ENCODE peak calls at places on chromosomes 1 and 21, in nine cellular contexts. One of them, this sample, is unnamed.

GRCh38 chr1:1361982-1362423 is 3.6 kb upstream of the MXRA8 start:
- DNase-seq in HepG2: peak
- DNase-seq in stomach: no peak
- DNase-seq in GM12878: no peak
- DNase-seq in sigmoid colon: peak
- DNase-seq in suprapubic skin: no peak
- DNase-seq in H1: no peak
- DNase-seq in ovary: no peak
- DNase-seq in A549: no peak
- DNase-seq in this sample: peak

GRCh38 chr1:53735681-53736080 is 3.3 kb downstream of the GLIS1 start:
- DNase-seq in H1: no peak
- DNase-seq in sigmoid colon: no peak
- DNase-seq in GM12878: no peak
- DNase-seq in A549: no peak
- DNase-seq in suprapubic skin: no peak
- DNase-seq in stomach: no peak
- DNase-seq in HepG2: no peak
- DNase-seq in ovary: no peak
- DNase-seq in this sample: no peak

GRCh38 chr1:8516278-8516777 is 198.4 kb downstream of the SLC45A1 start:
- DNase-seq in GM12878: no peak
- DNase-seq in ovary: no peak
- DNase-seq in suprapubic skin: no peak
- DNase-seq in HepG2: no peak
- DNase-seq in stomach: no peak
- DNase-seq in H1: no peak
- DNase-seq in sigmoid colon: no peak
- DNase-seq in A549: no peak
- DNase-seq in this sample: no peak

GRCh38 chr1:1068077-1068373 is 6.1 kb downstream of the RNF223 start:
- DNase-seq in GM12878: no peak
- DNase-seq in A549: no peak
- DNase-seq in ovary: no peak
- DNase-seq in H1: no peak
- DNase-seq in HepG2: no peak
- DNase-seq in sigmoid colon: no peak
- DNase-seq in stomach: no peak
- DNase-seq in suprapubic skin: no peak
- DNase-seq in this sample: no peak

GRCh38 chr1:233904979-233905415 is 521 bp downstream of the SLC35F3 start:
- DNase-seq in H1: peak
- DNase-seq in stomach: no peak
- DNase-seq in HepG2: no peak
- DNase-seq in sigmoid colon: no peak
- DNase-seq in A549: no peak
- DNase-seq in ovary: peak
- DNase-seq in GM12878: no peak
- DNase-seq in suprapubic skin: no peak
- DNase-seq in this sample: no peak

GRCh38 chr1:7885513-7886298 is 32.8 kb upstream of the UTS2 start:
- DNase-seq in HepG2: no peak
- DNase-seq in A549: no peak
- DNase-seq in GM12878: no peak
- DNase-seq in stomach: peak
- DNase-seq in ovary: no peak
- DNase-seq in suprapubic skin: no peak
- DNase-seq in H1: peak
- DNase-seq in sigmoid colon: no peak
- DNase-seq in this sample: peak

GRCh38 chr21:15935530-15935929 is 205.7 kb downstream of the USP25 start:
- DNase-seq in HepG2: no peak
- DNase-seq in suprapubic skin: no peak
- DNase-seq in H1: no peak
- DNase-seq in GM12878: no peak
- DNase-seq in sigmoid colon: no peak
- DNase-seq in A549: no peak
- DNase-seq in ovary: no peak
- DNase-seq in stomach: no peak
- DNase-seq in this sample: no peak

GRCh38 chr21:31284797-31285397 is 59.2 kb downstream of the TIAM1 start:
- DNase-seq in sigmoid colon: no peak
- DNase-seq in HepG2: no peak
- DNase-seq in suprapubic skin: no peak
- DNase-seq in stomach: no peak
- DNase-seq in GM12878: no peak
- DNase-seq in A549: no peak
- DNase-seq in H1: no peak
- DNase-seq in ovary: no peak
- DNase-seq in this sample: no peak

DNA sequence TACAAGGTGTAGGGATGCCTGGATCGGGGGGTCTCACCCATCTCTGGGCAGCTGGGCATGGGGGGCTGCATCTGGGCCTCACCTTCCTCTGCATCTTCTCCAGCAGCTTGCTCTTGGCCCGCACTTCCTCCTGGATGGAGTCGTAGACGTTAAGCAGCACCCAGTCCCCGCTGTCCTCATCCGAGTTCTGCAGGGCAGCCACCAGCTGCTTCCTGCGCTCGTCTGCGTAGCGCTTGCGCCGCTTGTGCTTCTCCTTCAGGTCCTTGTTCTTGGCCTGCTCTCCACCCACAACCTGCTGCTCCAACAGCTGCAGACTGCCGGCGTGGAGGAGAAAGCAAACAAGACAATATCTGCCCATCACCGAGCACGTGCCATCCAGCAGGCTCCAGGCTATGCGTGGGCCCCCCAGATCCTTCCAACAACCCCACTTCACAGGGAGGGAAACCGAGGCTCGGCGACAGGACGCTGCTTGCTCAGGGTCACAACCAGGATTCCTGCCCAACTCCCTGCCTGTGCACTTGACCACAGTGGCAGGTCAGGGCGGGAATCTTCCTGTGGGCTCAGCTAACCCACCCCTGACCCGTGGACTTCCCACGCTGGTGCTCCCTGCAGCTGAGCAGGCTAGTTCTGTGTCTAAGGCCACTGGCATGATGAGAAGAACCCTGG is 21.5 kb upstream of the DDOST start:
- DNase-seq in sigmoid colon: no peak
- DNase-seq in HepG2: no peak
- DNase-seq in suprapubic skin: no peak
- DNase-seq in ovary: no peak
- DNase-seq in GM12878: no peak
- DNase-seq in A549: no peak
- DNase-seq in H1: no peak
- DNase-seq in stomach: no peak
- DNase-seq in this sample: peak
- H3K4me3 ChIP-seq in sigmoid colon: no peak
- H3K4me3 ChIP-seq in HepG2: no peak
- H3K4me3 ChIP-seq in suprapubic skin: no peak
- H3K4me3 ChIP-seq in ovary: no peak
- H3K4me3 ChIP-seq in GM12878: no peak
- H3K4me3 ChIP-seq in A549: no peak
- H3K4me3 ChIP-seq in H1: no peak
- H3K4me3 ChIP-seq in stomach: no peak
- H3K4me3 ChIP-seq in this sample: no peak

GRCh38 chr1:17509320-17509719 is 30.2 kb upstream of the ARHGEF10L start:
- DNase-seq in suprapubic skin: no peak
- DNase-seq in stomach: no peak
- DNase-seq in HepG2: no peak
- DNase-seq in ovary: no peak
- DNase-seq in sigmoid colon: no peak
- DNase-seq in A549: no peak
- DNase-seq in GM12878: no peak
- DNase-seq in H1: no peak
- DNase-seq in this sample: no peak

GRCh38 chr1:17511188-17511587 is 28.3 kb upstream of the ARHGEF10L start:
- DNase-seq in sigmoid colon: no peak
- DNase-seq in H1: no peak
- DNase-seq in suprapubic skin: no peak
- DNase-seq in HepG2: no peak
- DNase-seq in ovary: no peak
- DNase-seq in A549: no peak
- DNase-seq in GM12878: no peak
- DNase-seq in stomach: no peak
- DNase-seq in this sample: no peak

GRCh38 chr1:17510138-17510537 is 29.4 kb upstream of the ARHGEF10L start:
- DNase-seq in HepG2: no peak
- DNase-seq in ovary: no peak
- DNase-seq in suprapubic skin: no peak
- DNase-seq in stomach: no peak
- DNase-seq in A549: no peak
- DNase-seq in H1: no peak
- DNase-seq in GM12878: no peak
- DNase-seq in sigmoid colon: no peak
- DNase-seq in this sample: no peak

GRCh38 chr1:17503146-17503545 is 36.4 kb upstream of the ARHGEF10L start:
- DNase-seq in ovary: no peak
- DNase-seq in HepG2: no peak
- DNase-seq in sigmoid colon: no peak
- DNase-seq in stomach: no peak
- DNase-seq in H1: no peak
- DNase-seq in suprapubic skin: no peak
- DNase-seq in GM12878: no peak
- DNase-seq in A549: no peak
- DNase-seq in this sample: peak

GRCh38 chr1:17507916-17508315 is 31.6 kb upstream of the ARHGEF10L start:
- DNase-seq in HepG2: no peak
- DNase-seq in ovary: no peak
- DNase-seq in sigmoid colon: no peak
- DNase-seq in H1: no peak
- DNase-seq in GM12878: no peak
- DNase-seq in A549: peak
- DNase-seq in stomach: no peak
- DNase-seq in suprapubic skin: no peak
- DNase-seq in this sample: peak
- TF ChIP-seq EP300 in HepG2: no peak
- TF ChIP-seq EP300 in ovary: no peak
- TF ChIP-seq EP300 in sigmoid colon: no peak
- TF ChIP-seq EP300 in H1: no peak
- TF ChIP-seq EP300 in GM12878: no peak
- TF ChIP-seq EP300 in A549: no peak
- TF ChIP-seq EP300 in stomach: no peak
- TF ChIP-seq EP300 in suprapubic skin: no peak
- TF ChIP-seq EP300 in this sample: no peak

DNA sequence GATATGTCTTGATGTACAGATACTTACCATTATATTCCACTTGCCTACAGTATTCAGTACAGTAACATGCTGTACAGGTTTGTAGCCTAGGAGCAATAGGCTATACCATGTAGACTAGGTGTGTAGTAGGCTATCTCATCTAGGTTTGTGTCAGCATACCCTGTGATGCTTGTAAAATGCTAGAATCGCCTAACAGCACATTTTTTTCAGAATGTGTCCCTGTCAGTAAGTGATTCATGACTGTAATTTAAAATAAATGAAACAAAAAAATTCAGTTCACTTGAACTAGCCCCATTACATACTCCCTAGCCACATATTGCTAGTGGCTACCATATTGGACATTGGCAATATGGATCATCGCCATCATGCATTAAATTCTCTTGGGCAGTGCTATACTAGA is 51.3 kb downstream of the CLIC4 start:
- DNase-seq in HepG2: no peak
- DNase-seq in suprapubic skin: no peak
- DNase-seq in A549: no peak
- DNase-seq in ovary: no peak
- DNase-seq in GM12878: no peak
- DNase-seq in sigmoid colon: no peak
- DNase-seq in H1: no peak
- DNase-seq in stomach: no peak
- DNase-seq in this sample: no peak
- H3K27ac ChIP-seq in HepG2: no peak
- H3K27ac ChIP-seq in suprapubic skin: no peak
- H3K27ac ChIP-seq in A549: no peak
- H3K27ac ChIP-seq in ovary: no peak
- H3K27ac ChIP-seq in GM12878: no peak
- H3K27ac ChIP-seq in sigmoid colon: peak
- H3K27ac ChIP-seq in H1: no peak
- H3K27ac ChIP-seq in stomach: no peak
- H3K27ac ChIP-seq in this sample: no peak

DNA sequence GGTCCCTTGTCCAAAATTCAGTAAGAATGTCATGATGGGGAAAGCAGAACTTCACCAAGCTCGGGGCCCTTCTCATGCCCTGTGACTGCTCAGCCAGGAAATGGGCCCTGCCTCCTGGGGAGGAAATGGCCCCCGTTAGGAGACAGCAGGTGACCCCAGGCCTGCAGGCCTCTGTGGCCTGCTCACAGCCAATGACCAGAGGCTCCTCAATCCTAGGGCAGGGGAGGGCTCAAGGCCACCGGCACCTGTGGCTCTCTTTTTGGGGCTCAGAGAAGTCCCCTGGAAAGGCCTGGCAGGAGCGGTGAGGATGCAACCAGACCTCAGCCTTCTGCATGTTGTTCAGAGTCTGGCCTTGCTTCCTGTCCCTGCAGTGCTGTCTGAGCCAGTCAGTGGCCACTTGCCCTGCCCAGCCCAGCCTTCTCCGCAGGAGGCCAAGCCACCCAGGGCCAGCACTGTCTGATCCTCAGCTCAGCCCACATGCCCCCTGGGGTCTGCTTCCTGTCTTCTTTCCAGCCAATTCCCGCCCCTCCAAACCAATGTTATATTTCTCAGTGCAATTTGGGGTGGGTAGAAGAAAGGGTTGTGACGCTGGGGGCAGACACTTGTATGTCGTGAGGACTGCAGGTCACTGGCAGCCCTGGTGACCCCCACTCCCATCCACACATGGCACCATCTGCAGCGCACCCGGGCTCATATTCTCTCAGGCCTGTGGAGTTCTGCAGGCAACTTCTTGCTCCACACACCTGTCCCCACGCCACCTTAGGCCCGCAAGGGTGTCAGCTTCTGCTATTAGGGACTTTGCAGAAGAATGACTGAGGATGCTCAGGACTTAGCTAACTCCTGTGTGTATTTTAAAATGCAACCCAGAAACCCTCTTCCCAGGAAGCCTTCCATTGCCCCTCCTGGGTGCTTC is 83.6 kb downstream of the ITPKB start:
- DNase-seq in GM12878: no peak
- DNase-seq in ovary: no peak
- DNase-seq in suprapubic skin: no peak
- DNase-seq in H1: no peak
- DNase-seq in A549: no peak
- DNase-seq in sigmoid colon: no peak
- DNase-seq in stomach: no peak
- DNase-seq in HepG2: no peak
- DNase-seq in this sample: no peak
- H3K4me3 ChIP-seq in GM12878: no peak
- H3K4me3 ChIP-seq in ovary: no peak
- H3K4me3 ChIP-seq in suprapubic skin: no peak
- H3K4me3 ChIP-seq in H1: no peak
- H3K4me3 ChIP-seq in A549: no peak
- H3K4me3 ChIP-seq in sigmoid colon: no peak
- H3K4me3 ChIP-seq in stomach: no peak
- H3K4me3 ChIP-seq in HepG2: no peak
- H3K4me3 ChIP-seq in this sample: no peak

GRCh38 chr1:22641906-22642636 is 1.4 kb upstream of the C1QC start:
- DNase-seq in GM12878: no peak
- DNase-seq in suprapubic skin: peak
- DNase-seq in H1: peak
- DNase-seq in HepG2: peak
- DNase-seq in sigmoid colon: peak
- DNase-seq in ovary: peak
- DNase-seq in A549: peak
- DNase-seq in stomach: peak
- DNase-seq in this sample: peak
- TF ChIP-seq EP300 in GM12878: no peak
- TF ChIP-seq EP300 in suprapubic skin: no peak
- TF ChIP-seq EP300 in H1: no peak
- TF ChIP-seq EP300 in HepG2: no peak
- TF ChIP-seq EP300 in sigmoid colon: no peak
- TF ChIP-seq EP300 in ovary: no peak
- TF ChIP-seq EP300 in A549: no peak
- TF ChIP-seq EP300 in stomach: no peak
- TF ChIP-seq EP300 in this sample: no peak

This sample was measured in transverse colon.